ENCODE peak calls at places on chromosomes 12 and 14, in eight cellular contexts. B, A, U, M, J, F, V and I are unnamed samples.

GRCh38 chr14:20215196-20215595 is 8.3 kb upstream of the OR11H6 start:
- DNase-seq in U (no peak), A (no peak), V (no peak), B (no peak), M (no peak), F (no peak), J (no peak), I (no peak)

GRCh38 chr12:116200812-116201211 is 76.7 kb downstream of the MED13L start:
- DNase-seq in U (no peak), B (no peak), F (no peak), M (no peak), A (no peak), J (no peak), V (no peak), I (no peak)

GRCh38 chr14:50311337-50311973 is 574 bp downstream of the L2HGDH start:
- DNase-seq in J (no peak), F (no peak), V (no peak), M (no peak), U (no peak), B (peak), A (no peak), I (no peak)

GRCh38 chr12:127293507-127294310 is 973.3 kb upstream of the TMEM132C start:
- DNase-seq in F (peak), J (peak), A (peak), U (peak), M (peak), V (no peak), B (peak), I (peak)

GRCh38 chr12:4270670-4271432 is 2.7 kb upstream of the CCND2 start:
- DNase-seq in J (peak), U (peak), V (peak), B (peak), M (no peak), A (peak), F (peak), I (peak)

GRCh38 chr14:34722723-34723545 is 8.5 kb upstream of the CFL2 start:
- DNase-seq in J (peak), V (peak), U (no peak), A (peak), B (peak), M (peak), F (peak), I (no peak)

GRCh38 chr12:19856389-19856788 is 417.1 kb downstream of the AEBP2 start:
- DNase-seq in F (no peak), V (no peak), A (no peak), J (peak), B (no peak), M (no peak), U (no peak), I (no peak)

GRCh38 chr12:101857043-101857558 is 20.3 kb upstream of the DRAM1 start:
- DNase-seq in J (peak), V (no peak), U (no peak), F (no peak), M (peak), B (no peak), A (no peak), I (no peak)

GRCh38 chr14:68598621-68599447 is 194.0 kb downstream of the ZFP36L1 start:
- DNase-seq in A (no peak), J (peak), B (peak), V (peak), F (peak), M (peak), U (peak), I (no peak)

GRCh38 chr14:80959448-80960006 is 4.1 kb downstream of the TSHR start:
- DNase-seq in M (no peak), U (no peak), J (no peak), F (no peak), B (peak), V (no peak), A (no peak), I (no peak)

GRCh38 chr12:45292486-45293195 is 76.7 kb downstream of the ANO6 start:
- DNase-seq in J (no peak), M (no peak), A (no peak), F (no peak), B (no peak), U (no peak), V (no peak), I (no peak)

GRCh38 chr12:10771132-10771733 is 31.2 kb downstream of the TAS2R7 start:
- DNase-seq in F (no peak), J (peak), U (no peak), V (no peak), A (no peak), B (no peak), M (peak), I (no peak)

DNA sequence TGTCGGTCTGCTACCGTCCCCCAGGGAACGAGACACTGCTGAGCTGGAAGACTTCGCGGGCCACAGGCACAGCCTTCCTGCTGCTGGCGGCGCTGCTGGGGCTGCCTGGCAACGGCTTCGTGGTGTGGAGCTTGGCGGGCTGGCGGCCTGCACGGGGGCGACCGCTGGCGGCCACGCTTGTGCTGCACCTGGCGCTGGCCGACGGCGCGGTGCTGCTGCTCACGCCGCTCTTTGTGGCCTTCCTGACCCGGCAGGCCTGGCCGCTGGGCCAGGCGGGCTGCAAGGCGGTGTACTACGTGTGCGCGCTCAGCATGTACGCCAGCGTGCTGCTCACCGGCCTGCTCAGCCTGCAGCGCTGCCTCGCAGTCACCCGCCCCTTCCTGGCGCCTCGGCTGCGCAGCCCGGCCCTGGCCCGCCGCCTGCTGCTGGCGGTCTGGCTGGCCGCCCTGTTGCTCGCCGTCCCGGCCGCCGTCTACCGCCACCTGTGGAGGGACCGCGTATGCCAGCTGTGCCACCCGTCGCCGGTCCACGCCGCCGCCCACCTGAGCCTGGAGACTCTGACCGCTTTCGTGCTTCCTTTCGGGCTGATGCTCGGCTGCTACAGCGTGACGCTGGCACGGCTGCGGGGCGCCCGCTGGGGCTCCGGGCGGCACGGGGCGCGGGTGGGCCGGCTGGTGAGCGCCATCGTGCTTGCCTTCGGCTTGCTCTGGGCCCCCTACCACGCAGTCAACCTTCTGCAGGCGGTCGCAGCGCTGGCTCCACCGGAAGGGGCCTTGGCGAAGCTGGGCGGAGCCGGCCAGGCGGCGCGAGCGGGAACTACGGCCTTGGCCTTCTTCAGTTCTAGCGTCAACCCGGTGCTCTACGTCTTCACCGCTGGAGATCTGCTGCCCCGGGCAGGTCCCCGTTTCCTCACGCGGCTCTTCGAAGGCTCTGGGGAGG is at the start of gene LTB4R:
- DNase-seq in F (peak), M (peak), A (peak), U (peak), B (peak), J (no peak), V (peak), I (no peak)
- TF ChIP-seq CTCF in F (peak), M (peak), A (no peak), U (peak), B (peak), J (no peak), V (peak), I (no peak)

DNA sequence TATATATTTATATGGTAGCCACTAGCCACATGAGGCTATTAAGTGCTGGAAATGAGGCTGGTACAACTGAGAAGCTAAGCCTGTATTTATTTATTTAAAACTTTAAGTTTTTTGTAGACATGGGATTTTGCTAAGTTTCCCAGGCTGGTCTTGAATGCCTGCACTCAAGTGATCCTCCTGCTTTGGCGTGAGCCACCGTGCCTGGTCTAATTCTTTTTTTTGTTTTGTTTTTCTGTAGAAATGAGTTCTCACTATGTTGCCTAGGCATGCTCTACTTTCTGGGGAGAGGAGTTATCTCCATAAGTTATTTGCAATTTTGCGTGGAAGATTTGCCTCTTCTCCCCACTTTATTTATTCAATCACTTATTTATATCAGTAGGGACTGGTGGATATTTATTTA is 4.8 kb upstream of the SNRNP35 start:
- DNase-seq in F (no peak), J (no peak), B (no peak), M (no peak), V (no peak), U (no peak), A (no peak), I (no peak)
- TF ChIP-seq CTCF in F (no peak), J (no peak), B (no peak), M (no peak), V (no peak), U (no peak), A (no peak), I (no peak)

DNA sequence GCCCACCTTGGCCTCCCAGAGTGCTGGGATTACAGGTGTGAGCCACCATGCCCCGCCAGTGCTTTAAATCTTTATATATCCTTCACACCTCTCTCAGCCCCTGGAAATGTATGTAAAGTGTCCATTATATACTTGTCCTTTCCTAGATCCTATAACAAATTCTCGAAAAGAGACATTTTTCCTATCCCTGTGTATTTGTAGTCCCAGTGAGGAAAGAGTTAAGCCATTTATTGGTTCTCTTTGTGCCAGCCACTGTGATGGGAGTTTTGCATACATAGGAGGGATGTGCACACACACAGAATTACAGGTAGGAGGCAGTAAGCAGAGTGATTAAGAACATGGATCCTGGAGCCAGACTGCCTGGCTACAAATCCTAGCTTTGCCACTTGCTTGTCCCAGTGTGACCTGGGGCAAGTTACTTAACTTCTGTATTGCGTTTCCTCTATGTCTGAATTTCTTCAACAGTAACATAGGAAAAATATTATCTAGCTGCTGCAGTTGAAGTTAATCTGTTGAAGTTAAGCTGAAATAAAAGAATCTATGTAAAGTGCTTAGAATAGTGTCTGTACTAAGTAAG is 2.1 kb upstream of the RABGGTA start:
- DNase-seq in F (no peak), U (peak), M (peak), A (no peak), J (no peak), B (no peak), V (no peak), I (no peak)
- TF ChIP-seq CTCF in F (no peak), U (no peak), M (peak), A (no peak), J (no peak), B (no peak), V (no peak), I (peak)

DNA sequence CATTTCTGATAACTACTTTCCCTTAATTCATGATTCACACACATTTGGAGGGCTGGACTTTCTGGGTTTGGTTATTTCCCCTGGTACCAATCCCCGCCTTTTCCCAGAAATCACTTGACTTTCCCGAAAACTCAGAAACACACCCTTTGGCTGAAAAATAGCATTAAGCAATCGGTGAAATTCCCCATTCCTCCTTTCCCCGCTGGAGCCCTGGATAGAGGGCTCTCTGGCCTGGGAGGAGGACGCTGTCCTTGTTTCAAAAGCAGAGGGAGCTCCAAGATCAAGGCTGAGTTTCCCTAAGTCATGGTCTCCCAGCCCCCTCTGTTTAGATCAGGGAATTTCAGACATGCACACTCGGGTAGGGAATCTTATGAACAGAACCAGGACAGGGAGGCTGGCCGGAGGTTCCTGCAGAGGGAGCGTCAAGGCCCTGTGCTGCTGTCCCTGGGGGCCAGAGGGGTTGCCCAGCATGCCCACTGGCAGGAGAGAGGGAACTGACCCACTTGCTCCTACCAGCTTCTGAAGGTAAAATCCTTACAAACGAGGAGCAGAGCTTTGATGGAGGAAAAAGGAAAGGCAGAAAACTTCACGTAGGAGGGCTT is at the start of gene C1S:
- DNase-seq in U (peak), M (peak), V (peak), F (peak), B (peak), A (peak), J (peak), I (no peak)
- TF ChIP-seq CTCF in U (peak), M (peak), V (no peak), F (peak), B (peak), A (no peak), J (peak), I (peak)

GRCh38 chr12:33944703-33945437 is 77.4 kb upstream of the ALG10 start:
- DNase-seq in J (peak), M (no peak), B (no peak), F (no peak), A (no peak), U (no peak), V (no peak), I (no peak)

GRCh38 chr12:33945438-33945784 is 76.9 kb upstream of the ALG10 start:
- DNase-seq in F (no peak), B (no peak), V (no peak), M (no peak), A (no peak), U (no peak), J (no peak), I (no peak)

GRCh38 chr12:33942172-33942571 is 80.1 kb upstream of the ALG10 start:
- DNase-seq in U (no peak), B (no peak), V (no peak), A (no peak), M (no peak), F (no peak), J (no peak), I (no peak)
- TF ChIP-seq CTCF in U (no peak), B (no peak), V (peak), A (peak), M (peak), F (no peak), J (no peak), I (peak)

DNA sequence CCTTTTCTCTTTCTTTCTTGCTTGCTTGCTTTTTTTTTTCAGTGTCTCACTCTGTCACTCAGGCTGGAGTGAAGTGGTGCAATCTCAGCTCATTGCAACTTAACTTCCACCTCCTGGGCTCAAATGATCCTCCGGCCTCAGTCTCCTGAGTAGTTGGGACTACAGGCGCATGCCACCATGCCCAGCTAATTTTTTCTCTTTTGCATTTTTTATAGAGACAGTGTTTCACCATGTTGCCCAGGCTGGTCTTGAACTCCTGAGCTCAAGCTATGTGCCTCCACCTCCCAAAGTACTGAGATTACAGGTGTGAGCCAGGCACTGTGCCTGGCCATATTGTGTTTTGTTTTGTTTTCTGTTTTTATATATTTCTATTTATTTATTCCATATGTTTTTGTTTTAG is 461.0 kb downstream of the ADAMTS20 start:
- DNase-seq in F (no peak), M (no peak), V (no peak), B (no peak), A (no peak), U (no peak), J (no peak), I (no peak)
- TF ChIP-seq CTCF in F (no peak), M (no peak), V (no peak), B (no peak), A (no peak), U (no peak), J (no peak), I (no peak)